ENCODE peak calls at places on chromosomes 4 and X, in nine cellular contexts. Z is neural progenitor cell; C is CD8-positive, alpha-beta memory T cell; V is uterus; Q is AG04450; G is ovary; B is fibroblast of lung; S is Peyer's patch; U is body of pancreas. E is an unnamed sample.

GRCh38 chr4:165301833-165302232 is 25.6 kb upstream of the MSMO1 start:
- DNase-seq in Z (no peak), C (no peak), V (no peak), Q (no peak), G (no peak), B (peak), S (no peak), U (no peak), E (no peak)

GRCh38 chr4:26938516-26938915 is 77.9 kb downstream of the STIM2 start:
- DNase-seq in Z (no peak), C (no peak), V (no peak), Q (no peak), G (no peak), B (no peak), S (no peak), U (no peak), E (no peak)

GRCh38 chrX:68261060-68261672 is 172.1 kb downstream of the OPHN1 start:
- DNase-seq in Z (no peak), C (no peak), V (no peak), Q (no peak), G (no peak), B (peak), S (no peak), U (no peak), E (no peak)

GRCh38 chr4:47664051-47664826 is 173.6 kb downstream of the CORIN start:
- DNase-seq in Z (no peak), C (no peak), V (no peak), Q (no peak), G (no peak), B (no peak), S (no peak), U (no peak), E (no peak)

GRCh38 chrX:69024931-69025330 is 140.3 kb downstream of the PJA1 start:
- DNase-seq in Z (peak), C (no peak), V (peak), Q (peak), G (peak), B (peak), S (peak), U (peak), E (no peak)

GRCh38 chr4:142350886-142351285 is 495.2 kb downstream of the INPP4B start:
- DNase-seq in Z (no peak), C (no peak), V (no peak), Q (peak), G (no peak), B (no peak), S (no peak), U (no peak), E (no peak)

GRCh38 chr4:156192033-156192432 is 238.4 kb upstream of the CTSO start:
- DNase-seq in Z (no peak), C (no peak), V (no peak), Q (no peak), G (no peak), B (no peak), S (no peak), U (no peak), E (no peak)

GRCh38 chr4:99943904-99944437 is 2.4 kb downstream of the DNAJB14 start:
- DNase-seq in Z (no peak), C (no peak), V (no peak), Q (no peak), G (no peak), B (no peak), S (no peak), U (no peak), E (no peak)

GRCh38 chr4:77849278-77849965 is 13.2 kb upstream of the MRPL1 start:
- DNase-seq in Z (no peak), C (no peak), V (no peak), Q (no peak), G (no peak), B (no peak), S (no peak), U (no peak), E (no peak)

GRCh38 chr4:96317924-96318323 is 478.0 kb downstream of the PDHA2 start:
- DNase-seq in Z (no peak), C (no peak), V (no peak), Q (no peak), G (no peak), B (no peak), S (no peak), U (no peak), E (no peak)

DNA sequence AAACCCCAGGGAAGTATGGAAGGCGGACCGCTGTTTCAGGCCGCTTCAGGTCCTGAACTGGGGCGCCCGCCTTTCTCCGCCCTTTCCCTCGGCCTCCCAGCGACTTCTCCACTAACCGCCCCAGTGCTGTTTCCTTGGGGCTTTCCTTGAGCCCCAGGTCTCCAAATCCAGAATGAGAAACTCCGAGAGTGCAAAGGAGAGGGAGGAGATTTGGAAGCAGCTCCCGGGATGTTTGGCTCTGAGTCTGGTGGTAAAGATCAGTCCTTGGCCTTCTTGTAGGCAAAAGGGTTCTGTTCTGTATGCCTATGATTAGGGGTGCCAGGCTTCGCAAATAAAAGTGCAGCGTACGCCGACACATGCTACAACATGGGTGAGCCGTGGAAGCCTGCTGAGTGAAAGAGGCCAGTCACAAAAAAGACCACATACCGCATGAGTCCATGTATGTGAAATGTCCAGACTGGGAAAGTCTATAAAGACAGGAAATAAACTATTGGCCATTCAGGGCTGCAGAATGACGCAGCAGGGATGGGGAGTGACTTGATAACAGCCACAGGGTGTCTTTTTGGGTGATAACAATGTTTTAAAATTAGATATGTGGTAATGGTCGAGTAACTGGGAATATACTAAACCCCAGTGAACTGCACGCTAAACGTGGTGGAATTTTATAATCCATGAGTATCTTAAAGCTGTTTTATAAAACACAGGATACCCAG is 99.8 kb downstream of the TRAPPC11 start:
- DNase-seq in Z (peak), C (no peak), V (no peak), Q (no peak), G (no peak), B (no peak), S (no peak), U (no peak), E (no peak)
- H3K27ac ChIP-seq in Z (no peak), C (no peak), V (no peak), Q (no peak), G (no peak), B (no peak), S (no peak), U (no peak), E (no peak)

DNA sequence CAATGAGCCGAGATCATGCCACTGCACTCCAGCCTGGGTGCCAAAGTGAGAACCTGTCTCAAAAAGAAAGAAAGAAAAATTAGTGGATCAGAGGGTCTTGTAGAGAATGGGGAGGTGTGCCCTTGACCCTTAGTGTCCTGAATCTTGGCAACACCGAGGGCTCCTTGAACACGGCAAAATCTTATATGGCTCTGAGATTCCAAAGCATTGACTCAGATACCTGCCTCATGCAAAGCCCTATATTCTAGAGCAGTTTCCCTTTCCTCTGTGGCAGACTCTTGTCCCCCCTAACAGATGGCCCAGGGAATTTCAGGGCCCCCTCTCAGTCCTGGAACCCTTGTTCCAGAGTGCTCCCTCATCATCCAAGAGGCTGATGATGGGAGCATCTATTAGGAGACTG is 6.8 kb downstream of the CLDN2 start:
- DNase-seq in Z (no peak), C (no peak), V (no peak), Q (no peak), G (no peak), B (no peak), S (no peak), U (no peak), E (no peak)
- H3K27ac ChIP-seq in Z (no peak), C (no peak), V (no peak), Q (no peak), G (no peak), B (no peak), S (no peak), U (peak), E (no peak)

GRCh38 chrX:19604375-19604774 is 89.1 kb upstream of the MAP3K15 start:
- DNase-seq in Z (no peak), C (no peak), V (no peak), Q (no peak), G (no peak), B (no peak), S (no peak), U (no peak), E (no peak)
- H3K27ac ChIP-seq in Z (no peak), C (no peak), V (no peak), Q (no peak), G (no peak), B (no peak), S (no peak), U (no peak), E (no peak)

DNA sequence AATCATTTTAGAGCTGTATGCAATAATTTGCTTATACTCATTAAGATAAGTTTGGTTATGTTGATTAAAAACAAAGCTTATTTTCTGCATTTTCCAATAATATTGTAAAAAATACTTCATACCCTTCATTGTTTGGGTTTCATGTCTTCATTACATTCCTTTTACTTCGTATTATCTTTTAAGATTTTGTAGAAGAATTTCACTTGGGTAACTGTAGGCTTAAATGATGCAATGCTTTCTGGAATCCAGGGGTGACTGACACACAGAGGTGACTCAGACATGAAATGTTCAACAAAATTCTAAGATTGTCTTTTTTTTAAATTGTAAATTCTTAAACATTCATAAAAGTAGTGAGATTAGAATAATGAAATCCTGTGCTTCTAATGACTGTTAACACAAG is 47.6 kb downstream of the FGF2 start:
- DNase-seq in Z (no peak), C (no peak), V (no peak), Q (peak), G (no peak), B (peak), S (no peak), U (no peak), E (no peak)
- H3K27ac ChIP-seq in Z (no peak), C (no peak), V (peak), Q (no peak), G (no peak), B (peak), S (no peak), U (no peak), E (peak)

E was measured in epithelial cell of prostate.